ENCODE peak calls at places on chromosomes 2 and 18, in six cellular contexts. V is K562, Q is A549, H is HepG2, W is GM12878, K is NB4. F is an unnamed sample.

GRCh38 chr2:64404002-64404731 is 49.8 kb upstream of the LGALSL start:
- DNase-seq in W (no peak), H (peak; percentile 77), V (no peak), K (peak; percentile 33), Q (no peak), F (peak; percentile 99)

GRCh38 chr2:101160454-101160853 is 9.3 kb upstream of the TBC1D8 start:
- DNase-seq in H (no peak), K (no peak), W (no peak), Q (no peak), V (no peak), F (peak; percentile 49)

GRCh38 chr2:160371251-160372009 is 122.2 kb downstream of the RBMS1 start:
- DNase-seq in Q (no peak), V (no peak), H (no peak), K (peak; percentile 44), W (no peak), F (peak; percentile 82)

GRCh38 chr2:9552491-9553178 is 3.0 kb downstream of the ADAM17 start:
- DNase-seq in Q (peak; percentile 66), V (peak; percentile 44), H (no peak), W (no peak), K (peak; percentile 88), F (peak; percentile 78)

GRCh38 chr2:120399889-120400240 is 53.9 kb downstream of the INHBB start:
- DNase-seq in Q (no peak), K (no peak), W (no peak), H (no peak), V (no peak), F (no peak)

GRCh38 chr2:85401844-85402243 is 8.3 kb downstream of the CAPG start:
- DNase-seq in Q (no peak), H (no peak), W (no peak), K (peak; percentile 94), V (no peak), F (no peak)

GRCh38 chr2:238130696-238131628 is 7.5 kb upstream of the KLHL30 start:
- DNase-seq in W (no peak), Q (no peak), H (no peak), V (no peak), K (no peak), F (no peak)

GRCh38 chr2:10385933-10386773 is 62.0 kb downstream of the ODC1 start:
- DNase-seq in V (no peak), H (peak; percentile 34), K (peak; percentile 50), W (no peak), Q (peak; percentile 70), F (no peak)

GRCh38 chr2:185738679-185739472 is at the start of gene FSIP2:
- DNase-seq in W (no peak), K (peak; percentile 63), Q (no peak), H (peak; percentile 65), V (peak; percentile 50), F (peak; percentile 84)

GRCh38 chr2:228023619-228024018 is 152.2 kb downstream of the DAW1 start:
- DNase-seq in Q (peak; percentile 27), K (no peak), W (no peak), H (no peak), V (no peak), F (no peak)

GRCh38 chr2:83742117-83742782 is 716.8 kb downstream of the SUCLG1 start:
- DNase-seq in V (no peak), Q (no peak), K (no peak), W (no peak), H (no peak), F (peak; percentile 10)

GRCh38 chr18:79954791-79955190 is 3.3 kb upstream of the SLC66A2 start:
- DNase-seq in V (no peak), K (no peak), W (no peak), H (no peak), Q (no peak), F (no peak)

GRCh38 chr2:225573603-225574002 is 174.1 kb downstream of the NYAP2 start:
- DNase-seq in Q (no peak), H (no peak), W (no peak), K (no peak), V (no peak), F (no peak)

GRCh38 chr2:30926606-30927005 is 119.4 kb upstream of the CAPN13 start:
- DNase-seq in V (no peak), W (no peak), K (no peak), H (no peak), Q (no peak), F (no peak)

GRCh38 chr2:216233281-216233995 is 124.3 kb downstream of the XRCC5 start:
- DNase-seq in H (no peak), V (no peak), Q (no peak), W (no peak), K (no peak), F (no peak)

GRCh38 chr2:70477473-70477872 is 76.2 kb downstream of the TGFA start:
- DNase-seq in H (peak; percentile 39), W (no peak), K (no peak), V (no peak), Q (no peak), F (no peak)

GRCh38 chr2:83461135-83461534 is 997.9 kb downstream of the SUCLG1 start:
- DNase-seq in W (no peak), V (no peak), H (no peak), Q (no peak), K (no peak), F (no peak)

GRCh38 chr2:209469481-209469880 is 45.6 kb downstream of the MAP2 start:
- DNase-seq in V (no peak), W (no peak), H (no peak), K (no peak), Q (no peak), F (no peak)

GRCh38 chr18:77124452-77124922 is 8.1 kb downstream of the MBP start:
- DNase-seq in V (no peak), H (no peak), K (peak; percentile 90), Q (no peak), W (peak; percentile 69), F (no peak)

GRCh38 chr2:203625712-203626111 is 80.7 kb upstream of the CD28 start:
- DNase-seq in K (no peak), W (no peak), Q (no peak), H (peak; percentile 54), V (no peak), F (peak; percentile 77)

GRCh38 chr2:69616755-69617154 is 26.8 kb downstream of the AAK1 start:
- DNase-seq in Q (no peak), K (peak; percentile 62), V (no peak), H (no peak), W (no peak), F (peak; percentile 39)

GRCh38 chr2:203678971-203679370 is 27.5 kb upstream of the CD28 start:
- DNase-seq in V (no peak), Q (no peak), K (no peak), W (no peak), H (no peak), F (no peak)

GRCh38 chr2:108594132-108594981 is 60.1 kb downstream of the LIMS1 start:
- DNase-seq in Q (no peak), V (no peak), K (peak; percentile 90), H (peak; percentile 57), W (no peak), F (peak; percentile 91)

GRCh38 chr18:24114924-24115549 is 23.8 kb upstream of the CABYR start:
- DNase-seq in H (peak; percentile 73), W (no peak), Q (no peak), K (no peak), V (no peak), F (no peak)

GRCh38 chr18:2881490-2882195 is 34.8 kb downstream of the EMILIN2 start:
- DNase-seq in H (no peak), V (no peak), W (no peak), Q (no peak), K (no peak), F (no peak)

GRCh38 chr18:45464619-45465018 is 150.7 kb upstream of the SLC14A2 start:
- DNase-seq in H (no peak), V (no peak), K (no peak), Q (no peak), W (no peak), F (no peak)

GRCh38 chr18:41144444-41144843 is 810.6 kb upstream of the PIK3C3 start:
- DNase-seq in V (no peak), H (no peak), W (no peak), Q (no peak), K (no peak), F (no peak)

GRCh38 chr2:177355874-177356273 is 36.7 kb upstream of the AGPS start:
- DNase-seq in H (no peak), W (no peak), V (no peak), Q (no peak), K (no peak), F (peak; percentile 30)

GRCh38 chr2:18740428-18740827 is 151.1 kb upstream of the NT5C1B start:
- DNase-seq in H (no peak), Q (no peak), K (no peak), V (no peak), W (no peak), F (no peak)

GRCh38 chr2:129765326-129766158 is 213.9 kb upstream of the RAB6C start:
- DNase-seq in K (no peak), W (no peak), Q (no peak), V (no peak), H (no peak), F (no peak)

GRCh38 chr2:165203689-165204559 is at the start of gene SCN3A:
- DNase-seq in V (peak; percentile 13), H (peak; percentile 54), W (no peak), K (peak; percentile 37), Q (peak; percentile 4), F (peak; percentile 55)

GRCh38 chr2:60948926-60949579 is 67.7 kb downstream of the REL start:
- DNase-seq in W (no peak), Q (no peak), K (no peak), H (no peak), V (no peak), F (no peak)
- TF ChIP-seq MYC in W (no peak), Q (no peak), K (no peak), H (no peak), V (no peak), F (no peak)

GRCh38 chr2:3626817-3627499 is 31.0 kb upstream of the ALLC start:
- DNase-seq in W (no peak), H (no peak), V (no peak), K (no peak), Q (no peak), F (no peak)
- TF ChIP-seq MYC in W (no peak), H (no peak), V (no peak), K (no peak), Q (no peak), F (no peak)

GRCh38 chr2:126902859-126903258 is 4.2 kb downstream of the TEX51 start:
- DNase-seq in V (no peak), Q (no peak), K (no peak), H (no peak), W (no peak), F (no peak)
- TF ChIP-seq MYC in V (no peak), Q (no peak), K (no peak), H (no peak), W (no peak), F (no peak)

GRCh38 chr2:11865378-11865777 is 118.9 kb downstream of the LPIN1 start:
- DNase-seq in V (no peak), K (no peak), Q (no peak), W (no peak), H (no peak), F (no peak)

GRCh38 chr2:11866358-11867335 is 120.2 kb downstream of the LPIN1 start:
- DNase-seq in V (no peak), H (no peak), Q (no peak), K (no peak), W (peak; percentile 78), F (no peak)

GRCh38 chr2:11864724-11865123 is 118.3 kb downstream of the LPIN1 start:
- DNase-seq in K (no peak), V (no peak), W (no peak), H (no peak), Q (no peak), F (no peak)

GRCh38 chr2:11863513-11864328 is 117.3 kb downstream of the LPIN1 start:
- DNase-seq in H (peak; percentile 86), V (peak; percentile 90), W (no peak), Q (peak; percentile 87), K (peak; percentile 89), F (peak; percentile 88)

GRCh38 chr2:11865820-11866219 is 119.4 kb downstream of the LPIN1 start:
- DNase-seq in V (no peak), H (no peak), K (no peak), Q (no peak), W (no peak), F (no peak)
- TF ChIP-seq MYC in V (no peak), H (no peak), K (no peak), Q (no peak), W (no peak), F (no peak)

F was measured in endothelial cell of umbilical vein.